ENCODE peak calls at places on chromosomes 3 and 15, in four cellular contexts. Q is islet precursor cell, N is mucosa of gallbladder, T is cardiac septum. G is an unnamed sample.

GRCh38 chr3:187293514-187293870 is 2.0 kb upstream of the MASP1 start:
- DNase-seq in Q (no peak), T (no peak), N (no peak), G (no peak)

GRCh38 chr3:64505419-64505818 is 182.4 kb downstream of the ADAMTS9 start:
- DNase-seq in T (no peak), Q (no peak), N (no peak), G (no peak)

GRCh38 chr15:62539236-62539635 is 374.2 kb upstream of the C2CD4B start:
- DNase-seq in Q (no peak), N (no peak), T (no peak), G (no peak)

GRCh38 chr3:8503871-8504610 is 2.4 kb downstream of the LMCD1 start:
- DNase-seq in T (no peak), Q (no peak), N (no peak), G (no peak)

GRCh38 chr15:82312611-82313349 is 36.5 kb downstream of the GOLGA6L10 start:
- DNase-seq in N (no peak), T (no peak), Q (peak; percentile 43), G (no peak)

GRCh38 chr15:69337133-69337532 is 38.4 kb downstream of the PAQR5 start:
- DNase-seq in T (no peak), N (no peak), Q (no peak), G (no peak)

GRCh38 chr15:83920115-83920514 is 266.2 kb downstream of the ADAMTSL3 start:
- DNase-seq in Q (no peak), T (no peak), N (no peak), G (no peak)

GRCh38 chr3:51621091-51621892 is 49.8 kb upstream of the TEX264 start:
- DNase-seq in T (no peak), Q (no peak), N (no peak), G (peak; percentile 23)

GRCh38 chr15:75577401-75578205 is 1.5 kb downstream of the PTPN9 start:
- DNase-seq in Q (no peak), T (no peak), N (no peak), G (no peak)

GRCh38 chr15:64476550-64476949 is 16.2 kb downstream of the ZNF609 start:
- DNase-seq in Q (peak; percentile 55), T (no peak), N (no peak), G (no peak)

GRCh38 chr15:23823508-23823907 is 136.4 kb upstream of the NDN start:
- DNase-seq in Q (peak; percentile 68), T (no peak), N (no peak), G (no peak)

G was measured in AG20443.